ENCODE peak calls at places on chromosomes 5 and 9, in five cellular contexts. One of them, this sample, is unnamed.

GRCh38 chr5:119410448-119411170 is 41.7 kb upstream of the HSD17B4 start:
- DNase-seq in NCI-H1105: no peak
- DNase-seq in memory B cell: no peak
- DNase-seq in A549: no peak
- DNase-seq in CD8-positive, alpha-beta T cell: no peak
- DNase-seq in this sample: no peak

GRCh38 chr5:98770158-98770910 is 3.1 kb upstream of the RGMB start:
- DNase-seq in NCI-H1105: no peak
- DNase-seq in memory B cell: peak
- DNase-seq in A549: no peak
- DNase-seq in CD8-positive, alpha-beta T cell: no peak
- DNase-seq in this sample: peak

GRCh38 chr9:109012876-109013677 is at the start of gene CTNNAL1:
- DNase-seq in NCI-H1105: peak
- DNase-seq in memory B cell: peak
- DNase-seq in A549: peak
- DNase-seq in CD8-positive, alpha-beta T cell: peak
- DNase-seq in this sample: peak

GRCh38 chr5:1105350-1106265 is 6.3 kb downstream of the SLC12A7 start:
- DNase-seq in NCI-H1105: no peak
- DNase-seq in memory B cell: no peak
- DNase-seq in A549: peak
- DNase-seq in CD8-positive, alpha-beta T cell: peak
- DNase-seq in this sample: no peak

GRCh38 chr5:176995896-176996767 is 10.4 kb downstream of the UIMC1 start:
- DNase-seq in NCI-H1105: no peak
- DNase-seq in memory B cell: no peak
- DNase-seq in A549: no peak
- DNase-seq in CD8-positive, alpha-beta T cell: no peak
- DNase-seq in this sample: no peak

GRCh38 chr9:33109850-33110595 is 33.5 kb upstream of the SMU1 start:
- DNase-seq in NCI-H1105: no peak
- DNase-seq in memory B cell: no peak
- DNase-seq in A549: no peak
- DNase-seq in CD8-positive, alpha-beta T cell: no peak
- DNase-seq in this sample: no peak

GRCh38 chr5:89703799-89704198 is 705.8 kb downstream of the CETN3 start:
- DNase-seq in NCI-H1105: no peak
- DNase-seq in memory B cell: no peak
- DNase-seq in A549: no peak
- DNase-seq in CD8-positive, alpha-beta T cell: no peak
- DNase-seq in this sample: no peak

GRCh38 chr9:130692365-130692764 is 1.2 kb upstream of the EXOSC2 start:
- DNase-seq in NCI-H1105: no peak
- DNase-seq in memory B cell: no peak
- DNase-seq in A549: no peak
- DNase-seq in CD8-positive, alpha-beta T cell: no peak
- DNase-seq in this sample: no peak

GRCh38 chr5:128667148-128667547 is 129.1 kb upstream of the FBN2 start:
- DNase-seq in NCI-H1105: no peak
- DNase-seq in memory B cell: no peak
- DNase-seq in A549: no peak
- DNase-seq in CD8-positive, alpha-beta T cell: no peak
- DNase-seq in this sample: no peak

GRCh38 chr9:120628207-120628924 is 48.4 kb upstream of the CDK5RAP2 start:
- DNase-seq in NCI-H1105: no peak
- DNase-seq in memory B cell: no peak
- DNase-seq in A549: no peak
- DNase-seq in CD8-positive, alpha-beta T cell: no peak
- DNase-seq in this sample: peak